ENCODE peak calls at places on chromosomes 16 and 17, in ten cellular contexts. K is ACHN; P is NCI-H1048; A is hippocampal formation; M is retinal pigment epithelial cell; B is HFFc6; L is SW 1271; Q is mesendoderm; U is thoracic aorta; S is effector memory CD4-positive, alpha-beta T cell. I is an unnamed sample.

GRCh38 chr17:36848008-36848902 is 89.0 kb upstream of the LHX1 start:
- DNase-seq in Q (peak; percentile 81), U (no peak), S (no peak), K (no peak), P (no peak), A (no peak), B (no peak), L (no peak), M (no peak), I (no peak)

GRCh38 chr16:81357711-81358270 is 43.0 kb downstream of the GAN start:
- DNase-seq in K (no peak), P (no peak), Q (no peak), M (no peak), L (no peak), B (peak; percentile 25), A (no peak), U (no peak), S (no peak), I (no peak)

GRCh38 chr16:69131167-69131748 is 1.1 kb downstream of the CHTF8 start:
- DNase-seq in B (no peak), P (no peak), Q (peak; percentile 77), A (no peak), K (peak; percentile 50), S (no peak), L (peak; percentile 40), U (no peak), M (no peak), I (no peak)

GRCh38 chr17:16085066-16085699 is 85.6 kb downstream of the TTC19 start:
- DNase-seq in S (no peak), A (no peak), U (no peak), B (peak; percentile 51), K (no peak), Q (no peak), L (no peak), M (no peak), P (no peak), I (peak; percentile 54)

GRCh38 chr17:73412914-73413313 is 101.1 kb upstream of the CDC42EP4 start:
- DNase-seq in M (no peak), P (no peak), B (no peak), S (no peak), L (no peak), Q (no peak), U (no peak), A (no peak), K (no peak), I (no peak)

GRCh38 chr17:50872710-50873424 is 6.7 kb upstream of the TOB1 start:
- DNase-seq in U (no peak), L (no peak), S (peak; percentile 43), M (no peak), A (no peak), Q (no peak), K (no peak), P (no peak), B (peak; percentile 16), I (peak; percentile 52)

GRCh38 chr16:29862383-29862883 is 593 bp downstream of the CDIPT start:
- DNase-seq in P (no peak), L (peak; percentile 54), U (no peak), K (peak; percentile 52), S (no peak), M (no peak), Q (peak; percentile 27), B (no peak), A (no peak), I (no peak)

GRCh38 chr17:30235386-30236296 is at the start of gene SLC6A4:
- DNase-seq in L (no peak), Q (peak; percentile 43), B (no peak), A (no peak), S (no peak), M (no peak), K (peak; percentile 17), P (no peak), U (no peak), I (no peak)

GRCh38 chr17:55660171-55660886 is 62.3 kb downstream of the TMEM100 start:
- DNase-seq in M (no peak), B (no peak), Q (no peak), P (no peak), A (no peak), K (no peak), U (no peak), S (no peak), L (no peak), I (no peak)

GRCh38 chr16:77383606-77384187 is 51.1 kb downstream of the ADAMTS18 start:
- DNase-seq in K (no peak), B (no peak), S (no peak), L (no peak), U (no peak), A (no peak), P (no peak), M (no peak), Q (no peak), I (no peak)

I was measured in foreskin fibroblast.